ENCODE peak calls at places on chromosomes 2 and 18, in nine cellular contexts. One of them, this sample, is unnamed.

GRCh38 chr2:224876522-224876921 is 160.4 kb upstream of the CCDC195 start:
- DNase-seq in CD8-positive, alpha-beta T cell: no peak
- DNase-seq in choroid plexus epithelial cell: no peak
- DNase-seq in nucleus accumbens: no peak
- DNase-seq in NCI-H446 treated with DMSO at 0.1 percent for 48 hours: no peak
- DNase-seq in suprapubic skin: no peak
- DNase-seq in HEK293T: no peak
- DNase-seq in fibroblast of pulmonary artery: no peak
- DNase-seq in stimulated activated CD4-positive, alpha-beta T cell treated with anti-CD3 and anti-CD28 coated beads, Interleukin-15, amount 100 ng/mL, for 1 hour: no peak
- DNase-seq in this sample: no peak

GRCh38 chr2:160415991-160416390 is 77.6 kb downstream of the RBMS1 start:
- DNase-seq in CD8-positive, alpha-beta T cell: no peak
- DNase-seq in choroid plexus epithelial cell: no peak
- DNase-seq in nucleus accumbens: no peak
- DNase-seq in NCI-H446 treated with DMSO at 0.1 percent for 48 hours: no peak
- DNase-seq in suprapubic skin: no peak
- DNase-seq in HEK293T: no peak
- DNase-seq in fibroblast of pulmonary artery: no peak
- DNase-seq in stimulated activated CD4-positive, alpha-beta T cell treated with anti-CD3 and anti-CD28 coated beads, Interleukin-15, amount 100 ng/mL, for 1 hour: no peak
- DNase-seq in this sample: peak

GRCh38 chr2:119366161-119366648 is 429 bp downstream of the C2orf76 start:
- DNase-seq in CD8-positive, alpha-beta T cell: no peak
- DNase-seq in choroid plexus epithelial cell: peak
- DNase-seq in nucleus accumbens: no peak
- DNase-seq in NCI-H446 treated with DMSO at 0.1 percent for 48 hours: no peak
- DNase-seq in suprapubic skin: no peak
- DNase-seq in HEK293T: no peak
- DNase-seq in fibroblast of pulmonary artery: peak
- DNase-seq in stimulated activated CD4-positive, alpha-beta T cell treated with anti-CD3 and anti-CD28 coated beads, Interleukin-15, amount 100 ng/mL, for 1 hour: peak
- DNase-seq in this sample: peak

GRCh38 chr2:12110074-12110473 is 363.6 kb downstream of the LPIN1 start:
- DNase-seq in CD8-positive, alpha-beta T cell: no peak
- DNase-seq in choroid plexus epithelial cell: peak
- DNase-seq in nucleus accumbens: no peak
- DNase-seq in NCI-H446 treated with DMSO at 0.1 percent for 48 hours: no peak
- DNase-seq in suprapubic skin: no peak
- DNase-seq in HEK293T: no peak
- DNase-seq in fibroblast of pulmonary artery: no peak
- DNase-seq in stimulated activated CD4-positive, alpha-beta T cell treated with anti-CD3 and anti-CD28 coated beads, Interleukin-15, amount 100 ng/mL, for 1 hour: no peak
- DNase-seq in this sample: peak

GRCh38 chr2:19403785-19404184 is 45.4 kb upstream of the OSR1 start:
- DNase-seq in CD8-positive, alpha-beta T cell: no peak
- DNase-seq in choroid plexus epithelial cell: no peak
- DNase-seq in nucleus accumbens: no peak
- DNase-seq in NCI-H446 treated with DMSO at 0.1 percent for 48 hours: no peak
- DNase-seq in suprapubic skin: no peak
- DNase-seq in HEK293T: no peak
- DNase-seq in fibroblast of pulmonary artery: no peak
- DNase-seq in stimulated activated CD4-positive, alpha-beta T cell treated with anti-CD3 and anti-CD28 coated beads, Interleukin-15, amount 100 ng/mL, for 1 hour: no peak
- DNase-seq in this sample: no peak

GRCh38 chr2:236876642-236877041 is 209.0 kb upstream of the COPS8 start:
- DNase-seq in CD8-positive, alpha-beta T cell: no peak
- DNase-seq in choroid plexus epithelial cell: no peak
- DNase-seq in nucleus accumbens: no peak
- DNase-seq in NCI-H446 treated with DMSO at 0.1 percent for 48 hours: no peak
- DNase-seq in suprapubic skin: no peak
- DNase-seq in HEK293T: no peak
- DNase-seq in fibroblast of pulmonary artery: no peak
- DNase-seq in stimulated activated CD4-positive, alpha-beta T cell treated with anti-CD3 and anti-CD28 coated beads, Interleukin-15, amount 100 ng/mL, for 1 hour: no peak
- DNase-seq in this sample: no peak

GRCh38 chr2:29528891-29529520 is 392.4 kb downstream of the ALK start:
- DNase-seq in CD8-positive, alpha-beta T cell: no peak
- DNase-seq in choroid plexus epithelial cell: peak
- DNase-seq in nucleus accumbens: peak
- DNase-seq in NCI-H446 treated with DMSO at 0.1 percent for 48 hours: peak
- DNase-seq in suprapubic skin: no peak
- DNase-seq in HEK293T: no peak
- DNase-seq in fibroblast of pulmonary artery: peak
- DNase-seq in stimulated activated CD4-positive, alpha-beta T cell treated with anti-CD3 and anti-CD28 coated beads, Interleukin-15, amount 100 ng/mL, for 1 hour: peak
- DNase-seq in this sample: peak

GRCh38 chr2:109711230-109712125 is 82.6 kb upstream of the RGPD5 start:
- DNase-seq in CD8-positive, alpha-beta T cell: no peak
- DNase-seq in choroid plexus epithelial cell: no peak
- DNase-seq in nucleus accumbens: no peak
- DNase-seq in NCI-H446 treated with DMSO at 0.1 percent for 48 hours: no peak
- DNase-seq in suprapubic skin: peak
- DNase-seq in HEK293T: no peak
- DNase-seq in fibroblast of pulmonary artery: peak
- DNase-seq in stimulated activated CD4-positive, alpha-beta T cell treated with anti-CD3 and anti-CD28 coated beads, Interleukin-15, amount 100 ng/mL, for 1 hour: no peak
- DNase-seq in this sample: no peak

GRCh38 chr2:191710411-191710900 is 32.5 kb downstream of the NABP1 start:
- DNase-seq in CD8-positive, alpha-beta T cell: no peak
- DNase-seq in choroid plexus epithelial cell: peak
- DNase-seq in nucleus accumbens: no peak
- DNase-seq in NCI-H446 treated with DMSO at 0.1 percent for 48 hours: no peak
- DNase-seq in suprapubic skin: no peak
- DNase-seq in HEK293T: no peak
- DNase-seq in fibroblast of pulmonary artery: no peak
- DNase-seq in stimulated activated CD4-positive, alpha-beta T cell treated with anti-CD3 and anti-CD28 coated beads, Interleukin-15, amount 100 ng/mL, for 1 hour: no peak
- DNase-seq in this sample: peak

GRCh38 chr2:203077458-203077857 is 62.8 kb downstream of the NBEAL1 start:
- DNase-seq in CD8-positive, alpha-beta T cell: no peak
- DNase-seq in choroid plexus epithelial cell: peak
- DNase-seq in nucleus accumbens: no peak
- DNase-seq in NCI-H446 treated with DMSO at 0.1 percent for 48 hours: no peak
- DNase-seq in suprapubic skin: no peak
- DNase-seq in HEK293T: no peak
- DNase-seq in fibroblast of pulmonary artery: peak
- DNase-seq in stimulated activated CD4-positive, alpha-beta T cell treated with anti-CD3 and anti-CD28 coated beads, Interleukin-15, amount 100 ng/mL, for 1 hour: no peak
- DNase-seq in this sample: peak

GRCh38 chr2:208254871-208255556 is at the start of gene IDH1:
- DNase-seq in CD8-positive, alpha-beta T cell: peak
- DNase-seq in choroid plexus epithelial cell: peak
- DNase-seq in nucleus accumbens: peak
- DNase-seq in NCI-H446 treated with DMSO at 0.1 percent for 48 hours: peak
- DNase-seq in suprapubic skin: peak
- DNase-seq in HEK293T: peak
- DNase-seq in fibroblast of pulmonary artery: peak
- DNase-seq in stimulated activated CD4-positive, alpha-beta T cell treated with anti-CD3 and anti-CD28 coated beads, Interleukin-15, amount 100 ng/mL, for 1 hour: peak
- DNase-seq in this sample: peak

GRCh38 chr18:60047556-60047955 is 147.8 kb downstream of the PMAIP1 start:
- DNase-seq in CD8-positive, alpha-beta T cell: no peak
- DNase-seq in choroid plexus epithelial cell: no peak
- DNase-seq in nucleus accumbens: no peak
- DNase-seq in NCI-H446 treated with DMSO at 0.1 percent for 48 hours: no peak
- DNase-seq in suprapubic skin: no peak
- DNase-seq in HEK293T: no peak
- DNase-seq in fibroblast of pulmonary artery: no peak
- DNase-seq in stimulated activated CD4-positive, alpha-beta T cell treated with anti-CD3 and anti-CD28 coated beads, Interleukin-15, amount 100 ng/mL, for 1 hour: no peak
- DNase-seq in this sample: no peak

GRCh38 chr18:79511671-79512301 is 116.1 kb downstream of the NFATC1 start:
- DNase-seq in CD8-positive, alpha-beta T cell: no peak
- DNase-seq in choroid plexus epithelial cell: peak
- DNase-seq in nucleus accumbens: no peak
- DNase-seq in NCI-H446 treated with DMSO at 0.1 percent for 48 hours: no peak
- DNase-seq in suprapubic skin: peak
- DNase-seq in HEK293T: no peak
- DNase-seq in fibroblast of pulmonary artery: no peak
- DNase-seq in stimulated activated CD4-positive, alpha-beta T cell treated with anti-CD3 and anti-CD28 coated beads, Interleukin-15, amount 100 ng/mL, for 1 hour: no peak
- DNase-seq in this sample: no peak

GRCh38 chr18:54125429-54125828 is 99.0 kb downstream of the MBD2 start:
- DNase-seq in CD8-positive, alpha-beta T cell: no peak
- DNase-seq in choroid plexus epithelial cell: no peak
- DNase-seq in nucleus accumbens: no peak
- DNase-seq in NCI-H446 treated with DMSO at 0.1 percent for 48 hours: no peak
- DNase-seq in suprapubic skin: no peak
- DNase-seq in HEK293T: no peak
- DNase-seq in fibroblast of pulmonary artery: no peak
- DNase-seq in stimulated activated CD4-positive, alpha-beta T cell treated with anti-CD3 and anti-CD28 coated beads, Interleukin-15, amount 100 ng/mL, for 1 hour: no peak
- DNase-seq in this sample: no peak

GRCh38 chr2:201151127-201152074 is 31.5 kb upstream of the CASP10 start:
- DNase-seq in CD8-positive, alpha-beta T cell: no peak
- DNase-seq in choroid plexus epithelial cell: peak
- DNase-seq in nucleus accumbens: no peak
- DNase-seq in NCI-H446 treated with DMSO at 0.1 percent for 48 hours: no peak
- DNase-seq in suprapubic skin: no peak
- DNase-seq in HEK293T: no peak
- DNase-seq in fibroblast of pulmonary artery: peak
- DNase-seq in stimulated activated CD4-positive, alpha-beta T cell treated with anti-CD3 and anti-CD28 coated beads, Interleukin-15, amount 100 ng/mL, for 1 hour: no peak
- DNase-seq in this sample: peak

GRCh38 chr2:148978026-148978685 is 60.3 kb upstream of the LYPD6B start:
- DNase-seq in CD8-positive, alpha-beta T cell: no peak
- DNase-seq in choroid plexus epithelial cell: no peak
- DNase-seq in nucleus accumbens: no peak
- DNase-seq in NCI-H446 treated with DMSO at 0.1 percent for 48 hours: peak
- DNase-seq in suprapubic skin: no peak
- DNase-seq in HEK293T: peak
- DNase-seq in fibroblast of pulmonary artery: no peak
- DNase-seq in stimulated activated CD4-positive, alpha-beta T cell treated with anti-CD3 and anti-CD28 coated beads, Interleukin-15, amount 100 ng/mL, for 1 hour: no peak
- DNase-seq in this sample: no peak

GRCh38 chr2:190835303-190835930 is 45.2 kb upstream of the GLS start:
- DNase-seq in CD8-positive, alpha-beta T cell: no peak
- DNase-seq in choroid plexus epithelial cell: peak
- DNase-seq in nucleus accumbens: no peak
- DNase-seq in NCI-H446 treated with DMSO at 0.1 percent for 48 hours: peak
- DNase-seq in suprapubic skin: no peak
- DNase-seq in HEK293T: no peak
- DNase-seq in fibroblast of pulmonary artery: peak
- DNase-seq in stimulated activated CD4-positive, alpha-beta T cell treated with anti-CD3 and anti-CD28 coated beads, Interleukin-15, amount 100 ng/mL, for 1 hour: no peak
- DNase-seq in this sample: peak

GRCh38 chr2:23287250-23287704 is 97.7 kb upstream of the KLHL29 start:
- DNase-seq in CD8-positive, alpha-beta T cell: no peak
- DNase-seq in choroid plexus epithelial cell: peak
- DNase-seq in nucleus accumbens: no peak
- DNase-seq in NCI-H446 treated with DMSO at 0.1 percent for 48 hours: no peak
- DNase-seq in suprapubic skin: no peak
- DNase-seq in HEK293T: no peak
- DNase-seq in fibroblast of pulmonary artery: peak
- DNase-seq in stimulated activated CD4-positive, alpha-beta T cell treated with anti-CD3 and anti-CD28 coated beads, Interleukin-15, amount 100 ng/mL, for 1 hour: no peak
- DNase-seq in this sample: peak

GRCh38 chr2:165164201-165164600 is 39.6 kb downstream of the SCN3A start:
- DNase-seq in CD8-positive, alpha-beta T cell: no peak
- DNase-seq in choroid plexus epithelial cell: no peak
- DNase-seq in nucleus accumbens: no peak
- DNase-seq in NCI-H446 treated with DMSO at 0.1 percent for 48 hours: no peak
- DNase-seq in suprapubic skin: no peak
- DNase-seq in HEK293T: no peak
- DNase-seq in fibroblast of pulmonary artery: peak
- DNase-seq in stimulated activated CD4-positive, alpha-beta T cell treated with anti-CD3 and anti-CD28 coated beads, Interleukin-15, amount 100 ng/mL, for 1 hour: no peak
- DNase-seq in this sample: peak

GRCh38 chr18:33270297-33270696 is 170.2 kb downstream of the CCDC178 start:
- DNase-seq in CD8-positive, alpha-beta T cell: no peak
- DNase-seq in choroid plexus epithelial cell: no peak
- DNase-seq in nucleus accumbens: no peak
- DNase-seq in NCI-H446 treated with DMSO at 0.1 percent for 48 hours: no peak
- DNase-seq in suprapubic skin: no peak
- DNase-seq in HEK293T: no peak
- DNase-seq in fibroblast of pulmonary artery: no peak
- DNase-seq in stimulated activated CD4-positive, alpha-beta T cell treated with anti-CD3 and anti-CD28 coated beads, Interleukin-15, amount 100 ng/mL, for 1 hour: no peak
- DNase-seq in this sample: no peak

GRCh38 chr2:217899231-217900009 is 103.4 kb downstream of the TNS1 start:
- DNase-seq in CD8-positive, alpha-beta T cell: no peak
- DNase-seq in choroid plexus epithelial cell: peak
- DNase-seq in nucleus accumbens: no peak
- DNase-seq in NCI-H446 treated with DMSO at 0.1 percent for 48 hours: no peak
- DNase-seq in suprapubic skin: peak
- DNase-seq in HEK293T: peak
- DNase-seq in fibroblast of pulmonary artery: peak
- DNase-seq in stimulated activated CD4-positive, alpha-beta T cell treated with anti-CD3 and anti-CD28 coated beads, Interleukin-15, amount 100 ng/mL, for 1 hour: no peak
- DNase-seq in this sample: peak

GRCh38 chr18:23990474-23991410 is 23.8 kb upstream of the TTC39C start:
- DNase-seq in CD8-positive, alpha-beta T cell: no peak
- DNase-seq in choroid plexus epithelial cell: no peak
- DNase-seq in nucleus accumbens: no peak
- DNase-seq in NCI-H446 treated with DMSO at 0.1 percent for 48 hours: no peak
- DNase-seq in suprapubic skin: no peak
- DNase-seq in HEK293T: no peak
- DNase-seq in fibroblast of pulmonary artery: no peak
- DNase-seq in stimulated activated CD4-positive, alpha-beta T cell treated with anti-CD3 and anti-CD28 coated beads, Interleukin-15, amount 100 ng/mL, for 1 hour: no peak
- DNase-seq in this sample: peak

This sample was measured in fibroblast of lung.